ENCODE peak calls at places on chromosomes 13 and 19, in nine cellular contexts. O is RCC 7860; T is Peyer's patch; G is GM20000; K is GF-D8; N is CD4-positive, alpha-beta memory T cell; L is stimulated activated CD8-positive, alpha-beta memory T cell treated with anti-CD3 and anti-CD28 coated beads, Interleukin-4, amount 100 ng/mL, for 24 hours; Y is naive B cell; D is left colon. H is an unnamed sample.

GRCh38 chr19:20359933-20360720 is 193.1 kb downstream of the ZNF486 start:
- DNase-seq in K (no peak), N (no peak), Y (no peak), L (no peak), T (no peak), G (no peak), D (no peak), O (no peak), H (no peak)

GRCh38 chr19:3125900-3126524 is 9.8 kb upstream of the GNA15 start:
- DNase-seq in Y (peak), N (peak), O (peak), K (no peak), T (peak), G (peak), L (peak), D (peak), H (peak)

GRCh38 chr19:46972301-46972700 is 47.3 kb upstream of the NPAS1 start:
- DNase-seq in G (no peak), O (no peak), Y (no peak), K (no peak), L (no peak), T (no peak), D (no peak), N (no peak), H (no peak)

GRCh38 chr19:12985049-12985776 is 10.1 kb upstream of the NFIX start:
- DNase-seq in T (peak), G (no peak), L (peak), N (no peak), K (peak), O (peak), D (peak), Y (no peak), H (no peak)

GRCh38 chr19:15555759-15556633 is 47.7 kb downstream of the CYP4F22 start:
- DNase-seq in N (peak), Y (peak), T (peak), O (peak), K (peak), D (peak), L (peak), G (peak), H (peak)

GRCh38 chr19:5480427-5480836 is 25.2 kb downstream of the ZNRF4 start:
- DNase-seq in N (no peak), L (peak), Y (peak), K (no peak), O (no peak), T (no peak), D (peak), G (peak), H (no peak)

GRCh38 chr13:110973007-110973700 is 58.3 kb upstream of the ANKRD10 start:
- DNase-seq in G (no peak), O (no peak), Y (no peak), T (no peak), D (no peak), N (no peak), L (no peak), K (no peak), H (no peak)

GRCh38 chr19:16897572-16898056 is 8.8 kb downstream of the F2RL3 start:
- DNase-seq in D (peak), N (no peak), O (no peak), T (peak), G (no peak), L (no peak), K (no peak), Y (peak), H (peak)

GRCh38 chr19:3003046-3003445 is 25.7 kb downstream of the TLE6 start:
- DNase-seq in T (no peak), D (no peak), L (no peak), Y (no peak), O (no peak), G (no peak), N (no peak), K (no peak), H (no peak)

GRCh38 chr13:31038834-31039552 is 106.5 kb downstream of the TEX26 start:
- DNase-seq in O (peak), K (peak), L (no peak), N (no peak), Y (no peak), D (no peak), T (no peak), G (peak), H (peak)

GRCh38 chr13:26025196-26025595 is 26.6 kb downstream of the SHISA2 start:
- DNase-seq in G (no peak), D (no peak), N (no peak), K (no peak), T (no peak), O (no peak), L (no peak), Y (no peak), H (no peak)

GRCh38 chr13:81326913-81327312 is 986.0 kb upstream of the SPRY2 start:
- DNase-seq in O (no peak), Y (no peak), N (no peak), T (no peak), G (no peak), K (no peak), L (no peak), D (no peak), H (no peak)

GRCh38 chr13:110359840-110360301 is 52.8 kb downstream of the COL4A2 start:
- DNase-seq in G (no peak), O (no peak), D (no peak), T (no peak), N (no peak), Y (no peak), K (no peak), L (no peak), H (no peak)